ENCODE peak calls at places on chromosomes 7 and 10, in eight cellular contexts. I is H1, P is endothelial cell of umbilical vein, W is A549, E is K562, Y is HCT116, A is GM12878, U is HepG2. M is an unnamed sample.

GRCh38 chr10:5904227-5904626 is 14.2 kb downstream of the FBH1 start:
- DNase-seq in I (no peak), P (no peak), W (no peak), E (no peak), Y (no peak), A (peak; percentile 68), U (no peak), M (no peak)

GRCh38 chr10:122267849-122268737 is 3.0 kb upstream of the BTBD16 start:
- DNase-seq in I (peak; percentile 88), P (peak; percentile 47), W (peak; percentile 61), E (peak; percentile 75), Y (peak; percentile 36), A (no peak), U (peak; percentile 78), M (peak; percentile 49)

GRCh38 chr10:11881477-11882417 is 58.6 kb downstream of the PROSER2 start:
- DNase-seq in I (peak; percentile 65), P (no peak), W (peak; percentile 86), E (peak; percentile 63), Y (peak; percentile 94), A (no peak), U (peak; percentile 89), M (no peak)

GRCh38 chr7:130356121-130356759 is 11.6 kb downstream of the CPA5 start:
- DNase-seq in I (peak; percentile 72), P (no peak), W (peak; percentile 24), E (no peak), Y (peak; percentile 68), A (no peak), U (peak; percentile 57), M (peak; percentile 24)

GRCh38 chr7:152647-153046 is 39.7 kb upstream of the FAM20C start:
- DNase-seq in I (no peak), P (no peak), W (no peak), E (no peak), Y (no peak), A (no peak), U (no peak), M (no peak)

GRCh38 chr10:4344544-4344994 is 481.4 kb upstream of the AKR1E2 start:
- DNase-seq in I (no peak), P (no peak), W (peak; percentile 92), E (no peak), Y (peak; percentile 89), A (no peak), U (no peak), M (peak; percentile 2)

GRCh38 chr10:124579003-124579384 is 117.4 kb downstream of the LHPP start:
- DNase-seq in I (no peak), P (no peak), W (no peak), E (no peak), Y (no peak), A (no peak), U (no peak), M (no peak)

GRCh38 chr10:108360187-108360586 is 1195.7 kb upstream of the SORCS1 start:
- DNase-seq in I (no peak), P (no peak), W (no peak), E (no peak), Y (no peak), A (no peak), U (no peak), M (no peak)

GRCh38 chr7:29487424-29487823 is 76.2 kb upstream of the PRR15 start:
- DNase-seq in I (no peak), P (no peak), W (no peak), E (no peak), Y (no peak), A (no peak), U (no peak), M (no peak)

GRCh38 chr7:82131224-82131623 is 312.4 kb downstream of the CACNA2D1 start:
- DNase-seq in I (no peak), P (no peak), W (peak; percentile 39), E (no peak), Y (no peak), A (no peak), U (no peak), M (no peak)

GRCh38 chr7:44645696-44646095 is 39.3 kb downstream of the OGDH start:
- DNase-seq in I (no peak), P (no peak), W (no peak), E (no peak), Y (no peak), A (no peak), U (no peak), M (no peak)

DNA sequence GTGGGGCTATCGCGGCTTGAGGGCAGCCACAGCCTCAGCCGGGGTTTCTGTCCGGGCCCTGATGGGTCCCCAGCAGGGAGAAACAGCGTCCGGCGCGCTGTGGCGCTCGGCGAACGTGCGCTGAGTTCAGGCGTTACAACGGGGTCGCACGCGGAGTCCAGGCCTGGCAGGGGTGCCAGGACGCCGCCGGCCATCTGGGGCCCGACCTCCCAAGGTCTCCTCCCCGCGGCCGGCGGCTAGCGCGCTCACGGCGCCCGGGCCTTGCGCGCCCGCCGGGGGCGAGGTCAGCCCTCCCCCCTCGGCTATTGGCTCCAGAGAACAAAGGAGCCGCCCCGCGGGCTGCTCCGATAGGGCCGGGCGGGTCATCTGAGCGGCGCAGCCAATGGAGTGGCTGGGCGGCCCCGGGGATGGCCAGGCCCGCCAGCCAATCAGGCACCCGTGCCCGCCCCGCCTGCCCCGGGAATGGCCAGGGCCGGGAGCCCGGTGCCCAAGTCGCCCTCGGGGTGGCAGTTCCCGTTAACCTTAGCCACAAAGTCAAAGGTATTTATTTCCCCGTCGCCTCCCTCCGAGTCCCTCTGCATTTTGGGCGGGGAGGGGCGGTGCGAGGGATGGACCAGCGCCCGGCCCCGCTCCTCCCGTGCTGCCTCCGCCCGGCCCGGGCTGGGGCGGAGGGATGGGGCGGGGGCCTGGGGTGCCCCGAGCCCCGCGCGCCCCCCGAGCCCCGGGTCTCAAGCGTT is at the start of gene ZNF775:
- DNase-seq in I (peak; percentile 93), P (peak; percentile 93), W (peak; percentile 94), E (peak; percentile 100), Y (peak; percentile 85), A (no peak), U (peak; percentile 90), M (peak; percentile 99)
- TF ChIP-seq POLR2A in I (no peak), P (peak; percentile 97), W (peak; percentile 87), E (peak; percentile 93), Y (peak; percentile 60), A (peak; percentile 93), U (peak; percentile 85), M (peak; percentile 93)

DNA sequence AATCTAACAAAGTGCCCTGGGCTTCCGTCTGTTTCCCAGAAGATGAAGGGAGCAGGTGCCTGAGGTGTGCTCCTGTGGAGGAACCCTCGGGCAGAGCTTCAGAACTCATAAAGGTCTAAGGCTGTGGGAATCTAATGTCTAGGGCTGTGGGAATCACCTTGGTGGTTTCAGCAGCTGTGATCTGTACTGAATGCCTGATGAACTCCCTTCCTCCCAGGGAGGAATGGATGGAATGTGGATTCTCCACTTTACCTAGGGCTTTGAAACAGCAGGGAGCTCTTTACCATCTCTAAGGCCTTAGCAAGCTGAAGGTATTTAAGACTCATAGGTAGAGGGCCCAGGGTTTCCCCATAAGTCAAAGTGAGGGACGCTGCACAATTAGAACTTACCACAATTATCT is 36.0 kb upstream of the SEMA3E start:
- DNase-seq in I (no peak), P (no peak), W (no peak), E (no peak), Y (peak; percentile 58), A (no peak), U (no peak), M (no peak)
- TF ChIP-seq MAX in I (peak; percentile 38), P (no peak), W (no peak), E (no peak), Y (peak; percentile 21), A (no peak), U (no peak), M (no peak)

GRCh38 chr10:99560277-99561126 is 27.8 kb downstream of the NKX2-3 start:
- DNase-seq in I (peak; percentile 83), P (peak; percentile 41), W (peak; percentile 70), E (peak; percentile 52), Y (peak; percentile 61), A (no peak), U (peak; percentile 55), M (peak; percentile 72)
- TF ChIP-seq CTCF in I (peak; percentile 80), P (peak; percentile 62), W (peak; percentile 89), E (peak; percentile 42), Y (peak; percentile 92), A (peak; percentile 74), U (peak; percentile 85), M (peak; percentile 81)

GRCh38 chr10:31961264-31961663 is 32.6 kb upstream of the ARHGAP12 start:
- DNase-seq in I (no peak), P (no peak), W (no peak), E (no peak), Y (no peak), A (no peak), U (no peak), M (no peak)
- TF ChIP-seq POLR2A in I (no peak), P (no peak), W (no peak), E (no peak), Y (no peak), A (no peak), U (no peak), M (no peak)

GRCh38 chr10:2955064-2955463 is 112.3 kb upstream of the PFKP start:
- DNase-seq in I (no peak), P (no peak), W (no peak), E (no peak), Y (no peak), A (no peak), U (no peak), M (no peak)

GRCh38 chr10:2957785-2958184 is 109.6 kb upstream of the PFKP start:
- DNase-seq in I (no peak), P (no peak), W (no peak), E (no peak), Y (no peak), A (no peak), U (peak; percentile 63), M (no peak)

GRCh38 chr10:2962194-2962593 is 105.2 kb upstream of the PFKP start:
- DNase-seq in I (no peak), P (no peak), W (no peak), E (no peak), Y (no peak), A (no peak), U (no peak), M (no peak)

GRCh38 chr10:2953495-2953894 is 113.9 kb upstream of the PFKP start:
- DNase-seq in I (no peak), P (no peak), W (no peak), E (no peak), Y (no peak), A (no peak), U (no peak), M (no peak)

GRCh38 chr10:2958659-2959058 is 108.7 kb upstream of the PFKP start:
- DNase-seq in I (no peak), P (no peak), W (no peak), E (no peak), Y (no peak), A (no peak), U (no peak), M (no peak)
- TF ChIP-seq MAX in I (no peak), P (no peak), W (no peak), E (no peak), Y (no peak), A (no peak), U (no peak), M (no peak)